ENCODE peak calls at places on chromosomes 3 and 15, in five cellular contexts. W, I, R, N and S are unnamed samples.

GRCh38 chr3:140342668-140343067 is 335.2 kb upstream of the TRIM42 start:
- DNase-seq in W (no peak), I (no peak), R (no peak), N (no peak), S (no peak)

GRCh38 chr3:155382396-155383042 is 89.0 kb upstream of the STRIT1 start:
- DNase-seq in W (peak), I (peak), R (peak), N (no peak), S (peak)

GRCh38 chr3:20323307-20323927 is 137.4 kb upstream of the SGO1 start:
- DNase-seq in W (no peak), I (no peak), R (no peak), N (no peak), S (no peak)

GRCh38 chr3:4949659-4950058 is 29.6 kb upstream of the BHLHE40 start:
- DNase-seq in W (no peak), I (no peak), R (no peak), N (no peak), S (no peak)

GRCh38 chr3:112377418-112378071 is 44.6 kb downstream of the CD200 start:
- DNase-seq in W (peak), I (no peak), R (no peak), N (no peak), S (no peak)

GRCh38 chr3:34213481-34213880 is 415.1 kb downstream of the PDCD6IP start:
- DNase-seq in W (no peak), I (no peak), R (no peak), N (no peak), S (peak)

GRCh38 chr15:84387086-84387485 is 151.5 kb downstream of the GOLGA6L4 start:
- DNase-seq in W (no peak), I (no peak), R (no peak), N (no peak), S (no peak)

GRCh38 chr15:26864664-26865191 is 2.1 kb upstream of the GABRA5 start:
- DNase-seq in W (peak), I (peak), R (peak), N (no peak), S (peak)

GRCh38 chr3:191470080-191470479 is 9.1 kb downstream of the PYDC2 start:
- DNase-seq in W (no peak), I (no peak), R (no peak), N (no peak), S (no peak)

GRCh38 chr3:41092791-41093190 is 106.5 kb upstream of the CTNNB1 start:
- DNase-seq in W (no peak), I (no peak), R (no peak), N (no peak), S (no peak)

GRCh38 chr3:18765672-18766071 is 340.5 kb upstream of the SATB1 start:
- DNase-seq in W (no peak), I (no peak), R (no peak), N (no peak), S (no peak)

GRCh38 chr3:194261581-194262063 is 89.5 kb downstream of the CPN2 start:
- DNase-seq in W (no peak), I (no peak), R (no peak), N (no peak), S (no peak)

GRCh38 chr3:15512173-15512572 is 9.3 kb downstream of the COLQ start:
- DNase-seq in W (peak), I (no peak), R (no peak), N (no peak), S (no peak)

GRCh38 chr3:64888840-64889239 is 201.0 kb upstream of the ADAMTS9 start:
- DNase-seq in W (peak), I (no peak), R (no peak), N (no peak), S (no peak)

GRCh38 chr3:119297169-119297568 is 3.0 kb downstream of the ARHGAP31 start:
- DNase-seq in W (peak), I (no peak), R (no peak), N (no peak), S (no peak)

GRCh38 chr15:74835312-74835823 is 7.6 kb downstream of the ULK3 start:
- DNase-seq in W (peak), I (peak), R (peak), N (no peak), S (peak)

GRCh38 chr3:13013994-13014754 is 59.1 kb downstream of the IQSEC1 start:
- DNase-seq in W (no peak), I (no peak), R (no peak), N (no peak), S (no peak)

GRCh38 chr3:180073561-180073960 is 36.8 kb upstream of the PEX5L start:
- DNase-seq in W (no peak), I (no peak), R (no peak), N (no peak), S (no peak)

GRCh38 chr3:125078961-125079674 is 23.3 kb upstream of the HEG1 start:
- DNase-seq in W (peak), I (no peak), R (no peak), N (no peak), S (no peak)

GRCh38 chr3:154421067-154421466 is 8.9 kb downstream of the GPR149 start:
- DNase-seq in W (no peak), I (no peak), R (no peak), N (no peak), S (no peak)

GRCh38 chr3:197512691-197513571 is 42.8 kb downstream of the BDH1 start:
- DNase-seq in W (no peak), I (no peak), R (no peak), N (no peak), S (no peak)

GRCh38 chr15:35166730-35167359 is 81.8 kb upstream of the NANOGP8 start:
- DNase-seq in W (peak), I (no peak), R (peak), N (no peak), S (no peak)

GRCh38 chr3:189652042-189652441 is 20.9 kb downstream of the TP63 start:
- DNase-seq in W (peak), I (no peak), R (no peak), N (no peak), S (peak)

GRCh38 chr15:29849218-29849617 is 26.9 kb upstream of the TJP1 start:
- DNase-seq in W (peak), I (no peak), R (no peak), N (no peak), S (no peak)

GRCh38 chr3:147373301-147373700 is 33.0 kb downstream of the ZIC4 start:
- DNase-seq in W (no peak), I (no peak), R (no peak), N (no peak), S (no peak)

GRCh38 chr3:132445812-132446211 is 28.5 kb downstream of the DNAJC13 start:
- DNase-seq in W (peak), I (no peak), R (no peak), N (no peak), S (no peak)

GRCh38 chr3:71000483-71000882 is 583.0 kb downstream of the FOXP1 start:
- DNase-seq in W (no peak), I (no peak), R (no peak), N (no peak), S (no peak)

GRCh38 chr3:5784656-5785055 is 597.1 kb downstream of the EDEM1 start:
- DNase-seq in W (no peak), I (no peak), R (no peak), N (no peak), S (no peak)

GRCh38 chr3:145776782-145777408 is 384.1 kb downstream of the PLOD2 start:
- DNase-seq in W (peak), I (peak), R (peak), N (peak), S (peak)

GRCh38 chr15:85973584-85974347 is 105.9 kb upstream of the AGBL1 start:
- DNase-seq in W (no peak), I (no peak), R (no peak), N (no peak), S (no peak)

GRCh38 chr3:149277338-149277813 is 55.7 kb upstream of the CP start:
- DNase-seq in W (peak), I (peak), R (no peak), N (peak), S (no peak)

GRCh38 chr3:12049675-12050074 is 45.5 kb downstream of the SYN2 start:
- DNase-seq in W (peak), I (no peak), R (no peak), N (no peak), S (peak)

GRCh38 chr3:138184994-138185393 is 2.1 kb upstream of the ARMC8 start:
- DNase-seq in W (peak), I (no peak), R (no peak), N (no peak), S (no peak)

GRCh38 chr3:4953119-4953518 is 26.1 kb upstream of the BHLHE40 start:
- DNase-seq in W (no peak), I (no peak), R (no peak), N (no peak), S (no peak)

GRCh38 chr3:123297627-123297899 is 95.8 kb downstream of the SEC22A start:
- DNase-seq in W (no peak), I (no peak), R (peak), N (no peak), S (no peak)

GRCh38 chr3:88311826-88312225 is 162.1 kb downstream of the C3orf38 start:
- DNase-seq in W (no peak), I (no peak), R (no peak), N (no peak), S (no peak)

GRCh38 chr3:53083496-53083895 is 37.6 kb upstream of the SFMBT1 start:
- DNase-seq in W (peak), I (no peak), R (no peak), N (no peak), S (no peak)

GRCh38 chr3:38723569-38724391 is 74.3 kb upstream of the SCN5A start:
- DNase-seq in W (no peak), I (no peak), R (peak), N (no peak), S (no peak)

GRCh38 chr15:69559440-69560215 is 107.0 kb downstream of the RPLP1 start:
- DNase-seq in W (no peak), I (no peak), R (no peak), N (no peak), S (no peak)

GRCh38 chr3:117547956-117548550 is 838.5 kb downstream of the TUSC7 start:
- DNase-seq in W (peak), I (peak), R (no peak), N (no peak), S (no peak)
- TF ChIP-seq BHLHE40 in W (peak), I (no peak), R (no peak), N (no peak), S (no peak)

GRCh38 chr3:127634653-127635052 is 5.7 kb downstream of the PODXL2 start:
- DNase-seq in W (no peak), I (no peak), R (no peak), N (no peak), S (no peak)
- TF ChIP-seq BHLHE40 in W (no peak), I (no peak), R (peak), N (no peak), S (no peak)

GRCh38 chr15:48962662-48963523 is 826 bp downstream of the SHC4 start:
- DNase-seq in W (peak), I (no peak), R (no peak), N (no peak), S (peak)
- TF ChIP-seq BHLHE40 in W (no peak), I (no peak), R (no peak), N (no peak), S (no peak)

GRCh38 chr3:127674793-127675189 is 2.0 kb downstream of the ABTB1 start:
- DNase-seq in W (no peak), I (no peak), R (no peak), N (no peak), S (no peak)
- TF ChIP-seq BHLHE40 in W (no peak), I (no peak), R (no peak), N (no peak), S (no peak)

GRCh38 chr3:54278960-54279359 is 156.6 kb downstream of the CACNA2D3 start:
- DNase-seq in W (no peak), I (no peak), R (no peak), N (no peak), S (no peak)
- TF ChIP-seq BHLHE40 in W (no peak), I (no peak), R (no peak), N (no peak), S (no peak)

DNA sequence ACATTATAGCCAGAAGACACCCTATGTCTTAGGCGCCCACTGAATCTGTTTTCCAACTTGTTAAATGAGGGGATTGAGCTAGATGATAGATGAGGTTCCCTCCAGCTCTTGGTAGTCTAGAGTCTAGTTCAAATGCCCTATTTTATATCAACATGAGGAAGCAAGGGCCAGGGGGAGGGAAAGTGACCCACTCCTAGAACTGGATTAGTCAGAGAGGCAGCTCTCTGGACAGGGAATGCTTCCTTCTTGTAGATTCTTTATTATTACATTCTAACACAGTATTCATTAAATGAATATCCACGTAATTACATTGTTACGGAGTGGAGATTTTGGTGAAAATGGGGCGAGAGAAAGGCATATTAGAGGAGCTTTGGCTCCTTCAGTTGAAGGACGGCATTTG is 89.5 kb downstream of the RAD18 start:
- DNase-seq in W (peak), I (no peak), R (no peak), N (no peak), S (no peak)
- TF ChIP-seq BHLHE40 in W (no peak), I (no peak), R (no peak), N (no peak), S (no peak)

GRCh38 chr3:72797773-72798543 is 50.3 kb downstream of the SHQ1 start:
- DNase-seq in W (peak), I (no peak), R (no peak), N (no peak), S (no peak)
- TF ChIP-seq BHLHE40 in W (no peak), I (no peak), R (no peak), N (no peak), S (no peak)

DNA sequence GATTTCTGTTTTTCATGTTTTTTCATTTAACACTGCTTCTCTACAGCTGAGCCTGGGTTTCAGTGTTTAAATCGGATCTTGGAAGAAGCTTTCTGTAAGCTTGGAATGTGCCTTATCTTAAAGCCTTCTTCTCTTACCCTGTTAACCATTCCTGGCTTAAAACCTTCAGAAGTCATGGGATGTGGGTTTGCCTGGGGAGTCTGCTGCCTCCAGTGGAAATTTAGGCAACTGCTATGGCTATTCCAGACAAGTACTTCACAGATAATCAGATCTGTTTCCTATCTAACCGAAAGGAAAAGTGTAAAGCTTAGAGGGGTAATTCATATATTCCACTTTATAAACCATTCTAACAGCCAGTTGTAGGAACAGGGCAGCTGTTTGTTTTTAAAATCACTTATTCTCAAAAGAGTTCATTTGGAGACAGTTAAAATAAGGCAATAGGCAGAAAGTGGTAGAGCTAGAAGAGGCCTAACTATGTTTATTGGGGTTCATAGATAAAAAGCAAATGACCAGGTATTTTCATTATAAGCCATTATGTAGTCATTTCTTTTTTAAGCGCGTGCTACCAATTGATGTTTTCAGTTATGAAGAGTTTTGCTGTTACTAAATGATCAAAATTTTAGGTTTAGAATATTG is 219.9 kb downstream of the TCF12 start:
- DNase-seq in W (peak), I (peak), R (peak), N (no peak), S (peak)
- TF ChIP-seq BHLHE40 in W (no peak), I (no peak), R (no peak), N (no peak), S (no peak)